ENCODE peak calls at places on chromosomes 13 and 19, in six cellular contexts. One of them, this sample, is unnamed.

GRCh38 chr13:32905063-32905863 is 111.0 kb upstream of the KL start:
- DNase-seq in small intestine: no peak
- DNase-seq in NCI-H2171: no peak
- DNase-seq in GOT3: no peak
- DNase-seq in stimulated activated CD8-positive, alpha-beta memory T cell treated with anti-CD3 and anti-CD28 coated beads, Interleukin-4, amount 100 ng/mL, for 4 hours: no peak
- DNase-seq in posterior cingulate gyrus: no peak
- DNase-seq in this sample: no peak

GRCh38 chr13:114124921-114125320 is 7.5 kb downstream of the RASA3 start:
- DNase-seq in GOT3: no peak
- DNase-seq in NCI-H2171: no peak
- DNase-seq in stimulated activated CD8-positive, alpha-beta memory T cell treated with anti-CD3 and anti-CD28 coated beads, Interleukin-4, amount 100 ng/mL, for 4 hours: peak
- DNase-seq in posterior cingulate gyrus: no peak
- DNase-seq in small intestine: no peak
- DNase-seq in this sample: no peak

GRCh38 chr13:33721719-33722118 is 96.2 kb upstream of the RFC3 start:
- DNase-seq in stimulated activated CD8-positive, alpha-beta memory T cell treated with anti-CD3 and anti-CD28 coated beads, Interleukin-4, amount 100 ng/mL, for 4 hours: no peak
- DNase-seq in small intestine: no peak
- DNase-seq in NCI-H2171: no peak
- DNase-seq in posterior cingulate gyrus: no peak
- DNase-seq in GOT3: no peak
- DNase-seq in this sample: no peak

GRCh38 chr13:69857188-69857821 is 250.3 kb upstream of the ATXN8OS start:
- DNase-seq in posterior cingulate gyrus: no peak
- DNase-seq in GOT3: no peak
- DNase-seq in NCI-H2171: peak
- DNase-seq in small intestine: peak
- DNase-seq in stimulated activated CD8-positive, alpha-beta memory T cell treated with anti-CD3 and anti-CD28 coated beads, Interleukin-4, amount 100 ng/mL, for 4 hours: no peak
- DNase-seq in this sample: no peak

GRCh38 chr19:41098762-41099161 is 10.5 kb downstream of the CYP2A13 start:
- DNase-seq in GOT3: no peak
- DNase-seq in posterior cingulate gyrus: no peak
- DNase-seq in NCI-H2171: no peak
- DNase-seq in stimulated activated CD8-positive, alpha-beta memory T cell treated with anti-CD3 and anti-CD28 coated beads, Interleukin-4, amount 100 ng/mL, for 4 hours: no peak
- DNase-seq in small intestine: no peak
- DNase-seq in this sample: no peak

GRCh38 chr19:2589441-2589840 is 113.1 kb downstream of the GNG7 start:
- DNase-seq in stimulated activated CD8-positive, alpha-beta memory T cell treated with anti-CD3 and anti-CD28 coated beads, Interleukin-4, amount 100 ng/mL, for 4 hours: no peak
- DNase-seq in NCI-H2171: no peak
- DNase-seq in posterior cingulate gyrus: no peak
- DNase-seq in GOT3: no peak
- DNase-seq in small intestine: no peak
- DNase-seq in this sample: no peak

GRCh38 chr13:109784590-109785140 is 1.7 kb downstream of the IRS2 start:
- DNase-seq in GOT3: peak
- DNase-seq in small intestine: peak
- DNase-seq in stimulated activated CD8-positive, alpha-beta memory T cell treated with anti-CD3 and anti-CD28 coated beads, Interleukin-4, amount 100 ng/mL, for 4 hours: no peak
- DNase-seq in NCI-H2171: peak
- DNase-seq in posterior cingulate gyrus: peak
- DNase-seq in this sample: no peak

GRCh38 chr13:78401833-78402232 is 201.5 kb downstream of the POU4F1 start:
- DNase-seq in stimulated activated CD8-positive, alpha-beta memory T cell treated with anti-CD3 and anti-CD28 coated beads, Interleukin-4, amount 100 ng/mL, for 4 hours: no peak
- DNase-seq in posterior cingulate gyrus: no peak
- DNase-seq in small intestine: no peak
- DNase-seq in GOT3: no peak
- DNase-seq in NCI-H2171: no peak
- DNase-seq in this sample: no peak

GRCh38 chr19:23787106-23787505 is 28.4 kb upstream of the ZNF681 start:
- DNase-seq in GOT3: no peak
- DNase-seq in stimulated activated CD8-positive, alpha-beta memory T cell treated with anti-CD3 and anti-CD28 coated beads, Interleukin-4, amount 100 ng/mL, for 4 hours: no peak
- DNase-seq in posterior cingulate gyrus: no peak
- DNase-seq in small intestine: no peak
- DNase-seq in NCI-H2171: no peak
- DNase-seq in this sample: no peak

GRCh38 chr19:17118957-17119356 is 43.4 kb downstream of the MYO9B start:
- DNase-seq in NCI-H2171: no peak
- DNase-seq in small intestine: no peak
- DNase-seq in stimulated activated CD8-positive, alpha-beta memory T cell treated with anti-CD3 and anti-CD28 coated beads, Interleukin-4, amount 100 ng/mL, for 4 hours: no peak
- DNase-seq in posterior cingulate gyrus: no peak
- DNase-seq in GOT3: no peak
- DNase-seq in this sample: no peak

GRCh38 chr13:21061077-21061945 is at the start of gene LATS2:
- DNase-seq in small intestine: peak
- DNase-seq in posterior cingulate gyrus: peak
- DNase-seq in stimulated activated CD8-positive, alpha-beta memory T cell treated with anti-CD3 and anti-CD28 coated beads, Interleukin-4, amount 100 ng/mL, for 4 hours: peak
- DNase-seq in GOT3: peak
- DNase-seq in NCI-H2171: no peak
- DNase-seq in this sample: peak

GRCh38 chr19:928471-929259 is 2.8 kb downstream of the ARID3A start:
- DNase-seq in posterior cingulate gyrus: no peak
- DNase-seq in stimulated activated CD8-positive, alpha-beta memory T cell treated with anti-CD3 and anti-CD28 coated beads, Interleukin-4, amount 100 ng/mL, for 4 hours: no peak
- DNase-seq in NCI-H2171: no peak
- DNase-seq in GOT3: no peak
- DNase-seq in small intestine: no peak
- DNase-seq in this sample: no peak

GRCh38 chr13:30616927-30617314 is 799 bp upstream of the USPL1 start:
- DNase-seq in GOT3: no peak
- DNase-seq in posterior cingulate gyrus: peak
- DNase-seq in stimulated activated CD8-positive, alpha-beta memory T cell treated with anti-CD3 and anti-CD28 coated beads, Interleukin-4, amount 100 ng/mL, for 4 hours: no peak
- DNase-seq in NCI-H2171: peak
- DNase-seq in small intestine: peak
- DNase-seq in this sample: no peak

GRCh38 chr19:58009666-58010301 is 7.2 kb upstream of the ZNF606 start:
- DNase-seq in NCI-H2171: peak
- DNase-seq in posterior cingulate gyrus: peak
- DNase-seq in GOT3: no peak
- DNase-seq in small intestine: peak
- DNase-seq in stimulated activated CD8-positive, alpha-beta memory T cell treated with anti-CD3 and anti-CD28 coated beads, Interleukin-4, amount 100 ng/mL, for 4 hours: peak
- DNase-seq in this sample: no peak

GRCh38 chr19:13064092-13064489 is 38.6 kb downstream of the LYL1 start:
- DNase-seq in GOT3: no peak
- DNase-seq in small intestine: no peak
- DNase-seq in stimulated activated CD8-positive, alpha-beta memory T cell treated with anti-CD3 and anti-CD28 coated beads, Interleukin-4, amount 100 ng/mL, for 4 hours: no peak
- DNase-seq in NCI-H2171: no peak
- DNase-seq in posterior cingulate gyrus: no peak
- DNase-seq in this sample: no peak

GRCh38 chr19:30968210-30968609 is 381.0 kb downstream of the TSHZ3 start:
- DNase-seq in GOT3: no peak
- DNase-seq in stimulated activated CD8-positive, alpha-beta memory T cell treated with anti-CD3 and anti-CD28 coated beads, Interleukin-4, amount 100 ng/mL, for 4 hours: no peak
- DNase-seq in posterior cingulate gyrus: no peak
- DNase-seq in small intestine: no peak
- DNase-seq in NCI-H2171: no peak
- DNase-seq in this sample: no peak

GRCh38 chr13:87234981-87235380 is 436.2 kb upstream of the SLITRK5 start:
- DNase-seq in posterior cingulate gyrus: no peak
- DNase-seq in NCI-H2171: no peak
- DNase-seq in GOT3: no peak
- DNase-seq in stimulated activated CD8-positive, alpha-beta memory T cell treated with anti-CD3 and anti-CD28 coated beads, Interleukin-4, amount 100 ng/mL, for 4 hours: no peak
- DNase-seq in small intestine: no peak
- DNase-seq in this sample: no peak

GRCh38 chr13:47268270-47268669 is 371.4 kb upstream of the HTR2A start:
- DNase-seq in NCI-H2171: no peak
- DNase-seq in GOT3: no peak
- DNase-seq in stimulated activated CD8-positive, alpha-beta memory T cell treated with anti-CD3 and anti-CD28 coated beads, Interleukin-4, amount 100 ng/mL, for 4 hours: no peak
- DNase-seq in posterior cingulate gyrus: no peak
- DNase-seq in small intestine: no peak
- DNase-seq in this sample: no peak

GRCh38 chr19:11767633-11768133 is 883 bp downstream of the ZNF441 start:
- DNase-seq in small intestine: peak
- DNase-seq in posterior cingulate gyrus: peak
- DNase-seq in stimulated activated CD8-positive, alpha-beta memory T cell treated with anti-CD3 and anti-CD28 coated beads, Interleukin-4, amount 100 ng/mL, for 4 hours: no peak
- DNase-seq in GOT3: no peak
- DNase-seq in NCI-H2171: no peak
- DNase-seq in this sample: no peak